ENCODE peak calls at places on chromosomes 11 and 22, in ten cellular contexts. R is EH; H is OCI-LY7; T is HFFc6; I is psoas muscle; X is activated CD4-positive, alpha-beta T cell treated with anti-CD3 and anti-CD28 coated beads for 24 hours; J is hypothalamus; D is Peyer's patch; N is kidney tubule cell; G is T-helper 9 cell. O is an unnamed sample.

GRCh38 chr22:45763236-45763624 is 91.6 kb downstream of the ATXN10 start:
- DNase-seq in R (no peak), H (no peak), T (no peak), I (no peak), X (no peak), J (no peak), D (no peak), N (no peak), G (no peak), O (no peak)

GRCh38 chr11:69870772-69871171 is 51.6 kb upstream of the FGF3 start:
- DNase-seq in R (no peak), H (no peak), T (no peak), I (no peak), X (no peak), J (no peak), D (no peak), N (no peak), G (no peak), O (no peak)

GRCh38 chr11:2949920-2950319 is 20.7 kb upstream of the PHLDA2 start:
- DNase-seq in R (no peak), H (no peak), T (no peak), I (no peak), X (no peak), J (no peak), D (no peak), N (no peak), G (no peak), O (no peak)

GRCh38 chr11:58675344-58676155 is 53.1 kb downstream of the CNTF start:
- DNase-seq in R (peak), H (peak), T (peak), I (peak), X (peak), J (peak), D (peak), N (peak), G (peak), O (peak)

GRCh38 chr22:46052801-46053562 is 76.0 kb upstream of the WNT7B start:
- DNase-seq in R (peak), H (peak), T (no peak), I (peak), X (no peak), J (no peak), D (peak), N (peak), G (no peak), O (peak)

GRCh38 chr11:103800406-103801114 is 235.9 kb upstream of the DDI1 start:
- DNase-seq in R (no peak), H (peak), T (no peak), I (no peak), X (no peak), J (no peak), D (no peak), N (no peak), G (no peak), O (no peak)

GRCh38 chr22:44424867-44425351 is 73.1 kb downstream of the RTL6 start:
- DNase-seq in R (no peak), H (no peak), T (no peak), I (no peak), X (no peak), J (no peak), D (no peak), N (no peak), G (no peak), O (no peak)

GRCh38 chr22:41229730-41230398 is 10.9 kb downstream of the CHADL start:
- DNase-seq in R (no peak), H (no peak), T (no peak), I (no peak), X (no peak), J (no peak), D (no peak), N (no peak), G (no peak), O (no peak)

GRCh38 chr22:21766933-21767462 is 31.4 kb upstream of the YPEL1 start:
- DNase-seq in R (no peak), H (peak), T (no peak), I (no peak), X (peak), J (no peak), D (peak), N (no peak), G (peak), O (no peak)

GRCh38 chr11:39910087-39910486 is 1549.4 kb downstream of the LRRC4C start:
- DNase-seq in R (no peak), H (no peak), T (no peak), I (no peak), X (no peak), J (no peak), D (no peak), N (no peak), G (no peak), O (no peak)

O was measured in right lobe of liver.